ENCODE peak calls at places on chromosomes 3 and 15, in six cellular contexts. One of them, this sample, is unnamed.

GRCh38 chr15:99998661-99999101 is 265.4 kb upstream of the LYSMD4 start:
- DNase-seq in K562: no peak
- DNase-seq in HepG2: no peak
- DNase-seq in GM12891: no peak
- DNase-seq in H1: no peak
- DNase-seq in GM12878: no peak
- DNase-seq in this sample: no peak

GRCh38 chr3:187966141-187966540 is 187.8 kb upstream of the LPP start:
- DNase-seq in K562: no peak
- DNase-seq in HepG2: no peak
- DNase-seq in GM12891: no peak
- DNase-seq in H1: no peak
- DNase-seq in GM12878: no peak
- DNase-seq in this sample: no peak

GRCh38 chr3:183437696-183438564 is 9.5 kb upstream of the MCF2L2 start:
- DNase-seq in K562: no peak
- DNase-seq in HepG2: no peak
- DNase-seq in GM12891: no peak
- DNase-seq in H1: no peak
- DNase-seq in GM12878: no peak
- DNase-seq in this sample: no peak

GRCh38 chr15:49462242-49462641 is 39.2 kb downstream of the FGF7 start:
- DNase-seq in K562: no peak
- DNase-seq in HepG2: no peak
- DNase-seq in GM12891: no peak
- DNase-seq in H1: no peak
- DNase-seq in GM12878: no peak
- DNase-seq in this sample: no peak

GRCh38 chr3:158109295-158109803 is 540 bp upstream of the RSRC1 start:
- DNase-seq in K562: no peak
- DNase-seq in HepG2: no peak
- DNase-seq in GM12891: no peak
- DNase-seq in H1: no peak
- DNase-seq in GM12878: no peak
- DNase-seq in this sample: no peak

GRCh38 chr15:48397841-48398240 is 66.6 kb downstream of the DUT start:
- DNase-seq in K562: no peak
- DNase-seq in HepG2: no peak
- DNase-seq in GM12891: no peak
- DNase-seq in H1: no peak
- DNase-seq in GM12878: no peak
- DNase-seq in this sample: no peak

GRCh38 chr3:159897331-159898075 is 91.1 kb upstream of the IL12A start:
- DNase-seq in K562: no peak
- DNase-seq in HepG2: no peak
- DNase-seq in GM12891: no peak
- DNase-seq in H1: no peak
- DNase-seq in GM12878: no peak
- DNase-seq in this sample: no peak

GRCh38 chr15:39499701-39500100 is 81.2 kb upstream of the THBS1 start:
- DNase-seq in K562: no peak
- DNase-seq in HepG2: no peak
- DNase-seq in GM12891: no peak
- DNase-seq in H1: no peak
- DNase-seq in GM12878: no peak
- DNase-seq in this sample: no peak

GRCh38 chr3:186166036-186166435 is 57.1 kb upstream of the ETV5 start:
- DNase-seq in K562: no peak
- DNase-seq in HepG2: no peak
- DNase-seq in GM12891: no peak
- DNase-seq in H1: no peak
- DNase-seq in GM12878: no peak
- DNase-seq in this sample: no peak

GRCh38 chr3:188546835-188547670 is 393.1 kb downstream of the LPP start:
- DNase-seq in K562: no peak
- DNase-seq in HepG2: peak
- DNase-seq in GM12891: no peak
- DNase-seq in H1: no peak
- DNase-seq in GM12878: no peak
- DNase-seq in this sample: no peak

GRCh38 chr3:143328459-143328858 is 208.9 kb downstream of the CHST2 start:
- DNase-seq in K562: peak
- DNase-seq in HepG2: no peak
- DNase-seq in GM12891: no peak
- DNase-seq in H1: no peak
- DNase-seq in GM12878: no peak
- DNase-seq in this sample: no peak

GRCh38 chr3:186869253-186870235 is 27.0 kb downstream of the ADIPOQ start:
- DNase-seq in K562: no peak
- DNase-seq in HepG2: no peak
- DNase-seq in GM12891: no peak
- DNase-seq in H1: no peak
- DNase-seq in GM12878: no peak
- DNase-seq in this sample: no peak

GRCh38 chr3:102005551-102005950 is 156.2 kb downstream of the NFKBIZ start:
- DNase-seq in K562: no peak
- DNase-seq in HepG2: no peak
- DNase-seq in GM12891: no peak
- DNase-seq in H1: no peak
- DNase-seq in GM12878: no peak
- DNase-seq in this sample: no peak

GRCh38 chr3:159620873-159621272 is 367.8 kb upstream of the IL12A start:
- DNase-seq in K562: no peak
- DNase-seq in HepG2: no peak
- DNase-seq in GM12891: no peak
- DNase-seq in H1: no peak
- DNase-seq in GM12878: no peak
- DNase-seq in this sample: no peak

GRCh38 chr15:93048759-93049161 is 40.3 kb downstream of the RGMA start:
- DNase-seq in K562: no peak
- DNase-seq in HepG2: no peak
- DNase-seq in GM12891: no peak
- DNase-seq in H1: no peak
- DNase-seq in GM12878: no peak
- DNase-seq in this sample: no peak

GRCh38 chr3:62712776-62713175 is 162.4 kb downstream of the CADPS start:
- DNase-seq in K562: no peak
- DNase-seq in HepG2: no peak
- DNase-seq in GM12891: no peak
- DNase-seq in H1: no peak
- DNase-seq in GM12878: no peak
- DNase-seq in this sample: no peak

GRCh38 chr3:35492846-35493245 is 146.5 kb upstream of the ARPP21 start:
- DNase-seq in K562: no peak
- DNase-seq in HepG2: no peak
- DNase-seq in GM12891: no peak
- DNase-seq in H1: no peak
- DNase-seq in GM12878: no peak
- DNase-seq in this sample: no peak

GRCh38 chr15:72934921-72935320 is 117.3 kb upstream of the NEO1 start:
- DNase-seq in K562: no peak
- DNase-seq in HepG2: no peak
- DNase-seq in GM12891: no peak
- DNase-seq in H1: no peak
- DNase-seq in GM12878: no peak
- DNase-seq in this sample: no peak

GRCh38 chr15:41995476-41995855 is 23.1 kb upstream of the EHD4 start:
- DNase-seq in K562: no peak
- DNase-seq in HepG2: no peak
- DNase-seq in GM12891: no peak
- DNase-seq in H1: no peak
- DNase-seq in GM12878: no peak
- DNase-seq in this sample: no peak

GRCh38 chr3:183766745-183767606 is 58.4 kb downstream of the MAP6D1 start:
- DNase-seq in K562: peak
- DNase-seq in HepG2: peak
- DNase-seq in GM12891: peak
- DNase-seq in H1: peak
- DNase-seq in GM12878: no peak
- DNase-seq in this sample: peak

GRCh38 chr3:10524799-10525301 is 19.5 kb upstream of the ATP2B2 start:
- DNase-seq in K562: no peak
- DNase-seq in HepG2: no peak
- DNase-seq in GM12891: no peak
- DNase-seq in H1: peak
- DNase-seq in GM12878: no peak
- DNase-seq in this sample: no peak

GRCh38 chr3:127762077-127762786 is 60.1 kb downstream of the MGLL start:
- DNase-seq in K562: no peak
- DNase-seq in HepG2: no peak
- DNase-seq in GM12891: no peak
- DNase-seq in H1: no peak
- DNase-seq in GM12878: peak
- DNase-seq in this sample: no peak

GRCh38 chr3:10017636-10018292 is 8.5 kb upstream of the FANCD2 start:
- DNase-seq in K562: no peak
- DNase-seq in HepG2: no peak
- DNase-seq in GM12891: no peak
- DNase-seq in H1: no peak
- DNase-seq in GM12878: no peak
- DNase-seq in this sample: no peak

GRCh38 chr15:26200427-26200826 is 337.3 kb upstream of the ATP10A start:
- DNase-seq in K562: no peak
- DNase-seq in HepG2: no peak
- DNase-seq in GM12891: no peak
- DNase-seq in H1: no peak
- DNase-seq in GM12878: no peak
- DNase-seq in this sample: no peak

GRCh38 chr15:26201177-26201858 is 338.2 kb upstream of the ATP10A start:
- DNase-seq in K562: no peak
- DNase-seq in HepG2: no peak
- DNase-seq in GM12891: no peak
- DNase-seq in H1: no peak
- DNase-seq in GM12878: no peak
- DNase-seq in this sample: no peak

GRCh38 chr15:26197719-26198118 is 334.6 kb upstream of the ATP10A start:
- DNase-seq in K562: no peak
- DNase-seq in HepG2: no peak
- DNase-seq in GM12891: no peak
- DNase-seq in H1: no peak
- DNase-seq in GM12878: no peak
- DNase-seq in this sample: no peak
- TF ChIP-seq POLR2A in K562: no peak
- TF ChIP-seq POLR2A in HepG2: no peak
- TF ChIP-seq POLR2A in GM12891: no peak
- TF ChIP-seq POLR2A in H1: no peak
- TF ChIP-seq POLR2A in GM12878: no peak
- TF ChIP-seq POLR2A in this sample: no peak

GRCh38 chr3:112779558-112780480 is 66.8 kb downstream of the CD200R1L start:
- DNase-seq in K562: no peak
- DNase-seq in HepG2: no peak
- DNase-seq in GM12891: no peak
- DNase-seq in H1: no peak
- DNase-seq in GM12878: no peak
- DNase-seq in this sample: no peak
- TF ChIP-seq POLR2AphosphoS5 in K562: no peak
- TF ChIP-seq POLR2AphosphoS5 in HepG2: no peak
- TF ChIP-seq POLR2AphosphoS5 in GM12891: no peak
- TF ChIP-seq POLR2AphosphoS5 in H1: no peak
- TF ChIP-seq POLR2AphosphoS5 in GM12878: no peak
- TF ChIP-seq POLR2AphosphoS5 in this sample: no peak

DNA sequence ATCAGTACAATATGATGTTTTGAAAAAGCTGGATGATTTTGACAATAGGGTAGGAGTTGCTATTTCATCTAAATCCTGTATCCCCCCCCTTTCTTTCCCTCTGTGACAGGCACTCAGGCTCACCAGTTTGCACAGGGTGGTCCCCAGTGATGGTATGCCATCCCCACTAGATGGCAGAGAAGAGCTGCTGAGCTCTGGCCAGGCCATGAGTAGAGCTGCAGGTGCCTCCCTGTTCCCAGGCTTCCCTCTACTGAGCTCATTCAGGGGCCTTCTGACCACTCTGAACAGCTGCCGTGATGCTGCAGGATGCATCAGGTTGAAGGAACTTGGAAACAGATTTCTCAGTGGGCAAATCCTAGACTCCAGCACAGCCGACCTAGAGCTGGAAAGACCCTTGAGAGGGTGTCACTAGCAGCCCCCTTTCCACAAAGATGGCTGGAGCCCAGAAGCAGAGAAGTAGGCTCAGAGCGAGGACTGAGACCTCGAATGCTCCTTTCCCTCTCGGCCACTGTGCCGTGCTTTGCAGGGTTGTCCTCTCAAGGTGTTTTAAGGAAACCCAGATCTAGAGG is 45.1 kb downstream of the EFCAB12 start:
- DNase-seq in K562: peak
- DNase-seq in HepG2: peak
- DNase-seq in GM12891: peak
- DNase-seq in H1: peak
- DNase-seq in GM12878: no peak
- DNase-seq in this sample: peak
- TF ChIP-seq TAF1 in K562: no peak
- TF ChIP-seq TAF1 in HepG2: no peak
- TF ChIP-seq TAF1 in GM12891: no peak
- TF ChIP-seq TAF1 in H1: no peak
- TF ChIP-seq TAF1 in GM12878: no peak
- TF ChIP-seq TAF1 in this sample: no peak

GRCh38 chr15:59614153-59614552 is 2.6 kb downstream of the GCNT3 start:
- DNase-seq in K562: no peak
- DNase-seq in HepG2: no peak
- DNase-seq in GM12891: no peak
- DNase-seq in H1: no peak
- DNase-seq in GM12878: no peak
- DNase-seq in this sample: no peak

GRCh38 chr15:59611277-59612260 is at the start of gene GCNT3:
- DNase-seq in K562: no peak
- DNase-seq in HepG2: peak
- DNase-seq in GM12891: no peak
- DNase-seq in H1: no peak
- DNase-seq in GM12878: no peak
- DNase-seq in this sample: no peak

GRCh38 chr15:59622289-59622688 is 10.7 kb downstream of the GCNT3 start:
- DNase-seq in K562: peak
- DNase-seq in HepG2: peak
- DNase-seq in GM12891: peak
- DNase-seq in H1: peak
- DNase-seq in GM12878: no peak
- DNase-seq in this sample: peak

GRCh38 chr15:59615661-59616060 is 4.1 kb downstream of the GCNT3 start:
- DNase-seq in K562: no peak
- DNase-seq in HepG2: no peak
- DNase-seq in GM12891: no peak
- DNase-seq in H1: no peak
- DNase-seq in GM12878: no peak
- DNase-seq in this sample: no peak

DNA sequence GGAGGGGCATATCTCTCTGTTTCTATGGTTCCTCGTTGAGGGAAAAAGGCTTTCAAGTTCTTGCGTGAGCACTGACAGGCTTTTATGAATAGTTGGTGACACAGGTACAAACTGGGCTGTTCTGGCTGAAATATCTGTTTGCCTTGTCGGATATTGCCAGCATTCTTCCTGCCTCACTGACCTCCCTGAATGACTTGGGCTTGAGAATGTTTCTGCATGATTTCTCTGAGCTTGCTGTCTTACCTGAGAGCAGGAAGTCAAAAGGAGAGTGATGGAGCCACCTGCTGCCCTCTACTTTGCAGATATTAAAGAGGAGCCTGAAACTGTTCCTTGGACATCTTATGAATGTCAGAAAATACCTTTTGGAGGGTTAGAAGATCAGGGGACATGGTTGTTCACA is 4.8 kb downstream of the GCNT3 start:
- DNase-seq in K562: no peak
- DNase-seq in HepG2: peak
- DNase-seq in GM12891: no peak
- DNase-seq in H1: no peak
- DNase-seq in GM12878: no peak
- DNase-seq in this sample: no peak
- TF ChIP-seq POLR2A in K562: no peak
- TF ChIP-seq POLR2A in HepG2: no peak
- TF ChIP-seq POLR2A in GM12891: no peak
- TF ChIP-seq POLR2A in H1: no peak
- TF ChIP-seq POLR2A in GM12878: no peak
- TF ChIP-seq POLR2A in this sample: no peak